ENCODE peak calls at places on chromosomes 4 and X, in nine cellular contexts. P is fibroblast of mammary gland; F is AG04450; H is heart left ventricle; L is AG09309; A is CD4-positive, CD25-positive, alpha-beta regulatory T cell; R is cardiac muscle cell; W is Panc1; O is GM23248. S is an unnamed sample.

GRCh38 chrX:154750301-154751120 is at the start of gene GAB3:
- DNase-seq in P (no peak), F (no peak), H (peak), L (no peak), A (peak), R (peak), W (no peak), O (peak), S (no peak)

GRCh38 chr4:156512622-156513021 is 459.0 kb downstream of the PDGFC start:
- DNase-seq in P (peak), F (no peak), H (no peak), L (no peak), A (no peak), R (peak), W (no peak), O (peak), S (no peak)

GRCh38 chrX:17846045-17846444 is 15.1 kb downstream of the RAI2 start:
- DNase-seq in P (no peak), F (no peak), H (no peak), L (no peak), A (no peak), R (no peak), W (no peak), O (no peak), S (no peak)

GRCh38 chr4:139660518-139661149 is 5.0 kb upstream of the MGST2 start:
- DNase-seq in P (no peak), F (no peak), H (no peak), L (no peak), A (no peak), R (peak), W (no peak), O (no peak), S (no peak)

GRCh38 chr4:181294421-181294820 is 948.8 kb upstream of the TENM3 start:
- DNase-seq in P (no peak), F (no peak), H (no peak), L (no peak), A (no peak), R (no peak), W (no peak), O (no peak), S (no peak)

GRCh38 chrX:7108995-7109634 is 38.4 kb upstream of the STS start:
- DNase-seq in P (no peak), F (no peak), H (no peak), L (no peak), A (no peak), R (peak), W (no peak), O (peak), S (no peak)

GRCh38 chr4:74543247-74543670 is 98.3 kb downstream of the AREG start:
- DNase-seq in P (no peak), F (no peak), H (no peak), L (no peak), A (peak), R (no peak), W (no peak), O (peak), S (no peak)

GRCh38 chr4:80266267-80266901 is at the start of gene FGF5:
- DNase-seq in P (peak), F (peak), H (peak), L (peak), A (peak), R (peak), W (no peak), O (peak), S (no peak)

GRCh38 chr4:8185930-8186329 is 13.2 kb upstream of the SH3TC1 start:
- DNase-seq in P (peak), F (no peak), H (no peak), L (no peak), A (no peak), R (no peak), W (no peak), O (peak), S (no peak)

GRCh38 chrX:83019258-83019657 is 488.8 kb upstream of the POU3F4 start:
- DNase-seq in P (no peak), F (no peak), H (no peak), L (no peak), A (no peak), R (no peak), W (no peak), O (no peak), S (no peak)

GRCh38 chr4:910366-911091 is 21.6 kb downstream of the GAK start:
- DNase-seq in P (no peak), F (no peak), H (no peak), L (no peak), A (no peak), R (no peak), W (no peak), O (no peak), S (no peak)

GRCh38 chrX:135264210-135264609 is 12.3 kb downstream of the ETDA start:
- DNase-seq in P (no peak), F (no peak), H (no peak), L (no peak), A (no peak), R (no peak), W (no peak), O (no peak), S (no peak)

GRCh38 chrX:47175588-47175980 is 18.0 kb upstream of the UBA1 start:
- DNase-seq in P (no peak), F (no peak), H (no peak), L (no peak), A (no peak), R (no peak), W (no peak), O (no peak), S (no peak)

GRCh38 chrX:28920554-28920953 is 333.3 kb downstream of the IL1RAPL1 start:
- DNase-seq in P (no peak), F (no peak), H (no peak), L (no peak), A (no peak), R (no peak), W (no peak), O (no peak), S (no peak)

GRCh38 chrX:79259073-79259689 is 108.0 kb downstream of the ITM2A start:
- DNase-seq in P (peak), F (no peak), H (peak), L (no peak), A (peak), R (peak), W (no peak), O (no peak), S (no peak)

GRCh38 chrX:9530848-9531274 is 66.0 kb downstream of the TBL1X start:
- DNase-seq in P (peak), F (peak), H (peak), L (peak), A (peak), R (peak), W (no peak), O (peak), S (peak)

GRCh38 chrX:152733261-152733975 is at the start of the genes CSAG1 and MAGEA12:
- DNase-seq in P (no peak), F (no peak), H (no peak), L (no peak), A (no peak), R (no peak), W (no peak), O (no peak), S (no peak)

GRCh38 chrX:150463566-150463965 is 100.4 kb downstream of the MAMLD1 start:
- DNase-seq in P (no peak), F (no peak), H (no peak), L (no peak), A (no peak), R (no peak), W (no peak), O (no peak), S (no peak)

GRCh38 chrX:153245288-153245731 is 66.2 kb downstream of the MAGEA1 start:
- DNase-seq in P (no peak), F (no peak), H (no peak), L (no peak), A (no peak), R (no peak), W (no peak), O (no peak), S (no peak)

GRCh38 chr4:186536285-186536684 is 19.1 kb downstream of the MTNR1A start:
- DNase-seq in P (no peak), F (no peak), H (no peak), L (no peak), A (no peak), R (no peak), W (no peak), O (no peak), S (no peak)

GRCh38 chrX:42096262-42096939 is 173.0 kb upstream of the CASK start:
- DNase-seq in P (peak), F (peak), H (peak), L (peak), A (no peak), R (peak), W (no peak), O (peak), S (no peak)

GRCh38 chr4:112536123-112536522 is 20.1 kb upstream of the NEUROG2 start:
- DNase-seq in P (no peak), F (no peak), H (no peak), L (no peak), A (no peak), R (no peak), W (no peak), O (no peak), S (no peak)

GRCh38 chr4:173509031-173510001 is 20.7 kb downstream of the HAND2 start:
- DNase-seq in P (peak), F (no peak), H (peak), L (no peak), A (peak), R (peak), W (no peak), O (peak), S (no peak)

GRCh38 chr4:129598582-129598981 is 502.6 kb downstream of the C4orf33 start:
- DNase-seq in P (no peak), F (no peak), H (no peak), L (no peak), A (no peak), R (no peak), W (no peak), O (no peak), S (no peak)

GRCh38 chrX:135522878-135523693 is 2.6 kb downstream of the INTS6L start:
- DNase-seq in P (no peak), F (no peak), H (no peak), L (no peak), A (peak), R (no peak), W (no peak), O (peak), S (no peak)

DNA sequence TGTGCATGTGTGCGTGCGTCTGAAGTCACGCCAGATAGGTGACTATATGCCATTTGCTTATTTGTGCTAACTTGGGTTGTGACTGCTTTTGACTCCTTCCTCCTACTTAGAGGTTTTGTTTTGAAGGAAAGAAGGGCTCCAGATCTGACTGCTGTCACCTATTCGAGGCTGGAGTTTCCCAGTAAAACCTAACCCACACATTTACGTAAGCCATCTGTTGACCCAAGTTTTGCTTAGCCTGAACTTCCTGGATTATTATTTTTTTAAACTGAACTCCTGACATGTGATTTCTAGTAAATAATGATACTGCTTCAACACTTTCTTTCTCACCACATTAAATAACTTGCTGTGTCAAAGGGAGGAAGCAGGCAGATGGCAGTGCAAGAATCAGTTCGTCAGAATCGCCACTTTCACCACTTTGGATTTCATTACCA is 41.5 kb downstream of the DTHD1 start:
- DNase-seq in P (no peak), F (no peak), H (no peak), L (no peak), A (peak), R (no peak), W (no peak), O (no peak), S (no peak)
- H3K4me3 ChIP-seq in P (no peak), F (no peak), H (no peak), L (no peak), A (peak), R (no peak), W (no peak), O (no peak), S (no peak)

DNA sequence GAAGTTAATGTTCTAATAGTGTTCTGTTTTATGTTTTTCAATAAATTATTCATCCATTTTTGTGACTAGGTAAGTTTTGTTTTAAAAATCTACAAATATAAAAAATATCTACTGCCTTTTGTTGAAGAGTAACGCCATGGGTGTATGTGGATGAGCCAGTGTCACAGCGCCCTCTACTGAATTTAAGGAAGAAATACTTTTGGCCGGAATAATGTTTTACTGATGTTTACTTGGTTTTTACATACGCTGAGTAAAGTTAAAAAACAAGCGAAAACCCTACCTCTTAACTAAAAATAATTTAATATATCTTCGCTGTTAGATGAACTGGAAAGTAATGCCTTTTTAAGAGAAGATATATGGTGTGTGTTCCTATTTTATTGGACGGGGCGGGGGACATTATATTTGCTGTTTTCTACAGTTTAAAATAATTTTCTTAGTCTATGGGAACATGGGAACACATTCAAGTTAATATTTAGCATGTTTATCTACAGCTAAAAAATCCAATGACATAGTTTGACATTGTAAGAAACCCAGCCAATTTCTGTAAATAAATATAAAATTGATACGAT is 86.1 kb downstream of the CPE start:
- DNase-seq in P (peak), F (peak), H (no peak), L (no peak), A (peak), R (peak), W (no peak), O (peak), S (no peak)
- H3K4me3 ChIP-seq in P (no peak), F (no peak), H (no peak), L (no peak), A (no peak), R (no peak), W (no peak), O (no peak), S (no peak)

DNA sequence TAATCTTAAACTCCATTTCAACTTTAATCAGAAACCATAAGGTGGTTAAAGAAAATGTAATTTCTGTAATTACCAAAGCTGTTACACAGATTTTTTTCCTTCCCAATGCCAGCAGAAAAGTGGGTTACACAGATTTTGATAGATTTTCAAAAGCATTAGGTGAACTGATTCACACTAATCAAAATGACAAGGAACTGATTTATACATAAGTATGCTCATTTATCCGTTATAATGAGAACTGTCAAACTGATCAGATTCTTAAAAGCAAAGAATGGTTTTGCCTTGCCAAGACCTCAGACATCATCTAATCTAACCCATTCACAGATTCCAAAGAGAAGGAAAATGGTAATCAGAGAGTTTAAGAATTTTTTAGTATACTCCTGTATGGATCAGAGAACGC is 5.2 kb downstream of the UGDH start:
- DNase-seq in P (no peak), F (no peak), H (no peak), L (no peak), A (no peak), R (no peak), W (no peak), O (no peak), S (no peak)
- H3K4me3 ChIP-seq in P (peak), F (peak), H (no peak), L (no peak), A (no peak), R (no peak), W (peak), O (peak), S (no peak)

GRCh38 chr4:76982638-76983579 is 33.4 kb downstream of the SEPTIN11 start:
- DNase-seq in P (peak), F (no peak), H (no peak), L (no peak), A (peak), R (peak), W (no peak), O (peak), S (no peak)
- H3K4me3 ChIP-seq in P (no peak), F (no peak), H (no peak), L (no peak), A (peak), R (no peak), W (no peak), O (no peak), S (no peak)

DNA sequence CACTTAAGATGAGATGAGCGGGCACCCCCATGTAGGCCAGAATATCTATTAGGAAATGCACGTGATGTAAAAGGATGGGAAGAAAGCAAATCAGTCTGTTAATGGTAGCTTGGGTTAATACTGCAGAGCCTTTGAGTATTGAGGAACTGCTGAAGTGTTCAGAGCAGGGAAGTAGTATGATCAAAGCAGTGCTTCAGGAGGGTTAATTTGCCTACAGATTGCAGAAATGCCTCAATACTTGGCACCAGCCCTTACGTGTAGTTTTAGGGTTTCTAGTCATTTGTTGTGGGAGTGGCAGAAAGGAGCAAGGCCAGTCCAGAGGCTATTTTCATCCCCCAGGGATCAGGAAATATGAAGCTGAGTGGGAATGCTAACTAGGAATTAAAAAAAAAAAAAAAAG is 19.7 kb downstream of the ZFX start:
- DNase-seq in P (peak), F (no peak), H (no peak), L (no peak), A (no peak), R (no peak), W (no peak), O (peak), S (no peak)
- H3K4me3 ChIP-seq in P (no peak), F (no peak), H (no peak), L (no peak), A (peak), R (no peak), W (no peak), O (no peak), S (no peak)

GRCh38 chrX:31061091-31061490 is 10.8 kb downstream of the FTHL17 start:
- DNase-seq in P (no peak), F (no peak), H (no peak), L (no peak), A (no peak), R (no peak), W (no peak), O (no peak), S (no peak)
- H3K4me3 ChIP-seq in P (no peak), F (no peak), H (no peak), L (no peak), A (no peak), R (no peak), W (no peak), O (no peak), S (no peak)

DNA sequence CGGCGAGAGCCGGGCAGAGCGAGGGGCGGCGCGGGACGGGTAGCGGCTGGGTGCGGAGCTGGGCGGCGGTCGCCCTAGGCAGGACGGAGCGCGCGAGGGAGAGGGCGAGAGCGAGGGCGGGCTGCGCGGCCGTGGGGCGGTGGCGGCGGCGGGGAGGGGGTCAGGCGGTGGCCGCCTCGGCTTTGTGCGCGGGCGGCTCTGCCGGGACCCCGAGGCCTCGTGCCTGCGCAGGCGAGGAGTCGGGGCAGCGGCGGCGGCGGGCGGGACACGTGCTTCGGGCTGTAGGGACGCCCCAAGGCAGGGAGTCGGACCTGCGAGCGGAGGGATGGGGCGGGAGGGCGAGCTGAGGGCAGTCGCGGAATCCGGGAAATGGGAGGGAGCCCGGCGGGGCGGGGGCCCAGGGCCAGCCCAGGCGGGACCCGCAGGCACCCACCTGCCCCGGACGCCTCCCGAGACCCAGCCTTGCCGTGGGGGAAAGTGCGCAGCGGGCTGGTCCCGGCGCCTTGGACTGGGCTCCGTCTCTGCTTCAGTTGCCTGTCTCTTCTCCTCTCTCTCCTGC is 465 bp downstream of the BMPR1B start:
- DNase-seq in P (no peak), F (no peak), H (no peak), L (no peak), A (no peak), R (peak), W (no peak), O (peak), S (no peak)
- H3K4me3 ChIP-seq in P (peak), F (peak), H (peak), L (peak), A (no peak), R (peak), W (peak), O (peak), S (peak)

GRCh38 chrX:136878423-136878822 is 2.1 kb downstream of the RBMX start:
- DNase-seq in P (no peak), F (no peak), H (no peak), L (no peak), A (no peak), R (no peak), W (no peak), O (no peak), S (no peak)

GRCh38 chrX:136880452-136881013 is at the start of gene RBMX:
- DNase-seq in P (peak), F (peak), H (peak), L (peak), A (peak), R (peak), W (peak), O (peak), S (peak)

GRCh38 chrX:136879001-136879667 is 1.4 kb downstream of the RBMX start:
- DNase-seq in P (peak), F (no peak), H (no peak), L (no peak), A (peak), R (peak), W (no peak), O (peak), S (no peak)

GRCh38 chrX:136880003-136880451 is 498 bp downstream of the RBMX start:
- DNase-seq in P (peak), F (no peak), H (peak), L (no peak), A (peak), R (peak), W (no peak), O (peak), S (no peak)
- H3K4me3 ChIP-seq in P (peak), F (peak), H (peak), L (peak), A (peak), R (peak), W (peak), O (peak), S (peak)

GRCh38 chrX:113514906-113515305 is 674.3 kb upstream of the AMOT start:
- DNase-seq in P (no peak), F (no peak), H (no peak), L (no peak), A (no peak), R (peak), W (no peak), O (no peak), S (no peak)
- H3K4me3 ChIP-seq in P (no peak), F (no peak), H (no peak), L (no peak), A (no peak), R (no peak), W (no peak), O (no peak), S (no peak)